ENCODE peak calls at places on chromosomes 2 and 18, in six cellular contexts. Q, G, D, V, O and B are unnamed samples.

GRCh38 chr2:225104321-225104720 is 62.1 kb upstream of the DOCK10 start:
- DNase-seq in D (no peak), Q (no peak), O (no peak), V (no peak), G (no peak), B (no peak)

GRCh38 chr18:2086439-2086838 is 484.9 kb downstream of the METTL4 start:
- DNase-seq in D (no peak), G (no peak), V (no peak), O (no peak), Q (no peak), B (no peak)

GRCh38 chr2:144711546-144712276 is 191.8 kb upstream of the ZEB2 start:
- DNase-seq in Q (no peak), V (no peak), D (no peak), G (no peak), O (no peak), B (no peak)

GRCh38 chr18:58493516-58494253 is 135.2 kb downstream of the ALPK2 start:
- DNase-seq in G (peak), D (peak), O (peak), Q (peak), V (peak), B (peak)

GRCh38 chr2:10097352-10098148 is 17.3 kb upstream of the CYS1 start:
- DNase-seq in D (no peak), V (no peak), O (no peak), G (peak), Q (peak), B (peak)

GRCh38 chr2:74333175-74333574 is 10.0 kb downstream of the SLC4A5 start:
- DNase-seq in O (no peak), V (no peak), G (no peak), D (no peak), Q (peak), B (peak)

GRCh38 chr18:36185157-36185556 is 2.1 kb upstream of the MOCOS start:
- DNase-seq in Q (no peak), D (no peak), O (no peak), G (no peak), V (no peak), B (no peak)

GRCh38 chr2:69012310-69013122 is 463 bp upstream of the ANTXR1 start:
- DNase-seq in Q (peak), O (no peak), G (peak), D (peak), V (no peak), B (peak)

GRCh38 chr2:7801212-7801611 is 880.6 kb upstream of the ID2 start:
- DNase-seq in Q (no peak), V (no peak), G (no peak), O (no peak), D (no peak), B (no peak)

GRCh38 chr18:36850527-36851201 is 21.7 kb downstream of the KIAA1328 start:
- DNase-seq in G (no peak), V (no peak), O (no peak), Q (peak), D (no peak), B (no peak)

GRCh38 chr2:8630676-8631464 is 51.0 kb upstream of the ID2 start:
- DNase-seq in O (no peak), V (no peak), D (no peak), Q (no peak), G (no peak), B (no peak)

GRCh38 chr2:121649402-121649651 is at the start of gene CLASP1:
- DNase-seq in O (peak), Q (peak), D (peak), G (peak), V (peak), B (peak)

GRCh38 chr2:104474725-104475124 is 379.2 kb upstream of the POU3F3 start:
- DNase-seq in Q (no peak), G (peak), O (no peak), D (no peak), V (no peak), B (no peak)

GRCh38 chr18:7822435-7823425 is 255.6 kb downstream of the PTPRM start:
- DNase-seq in V (no peak), G (no peak), O (no peak), D (no peak), Q (no peak), B (peak)

GRCh38 chr2:159996792-159997546 is 65.4 kb downstream of the PLA2R1 start:
- DNase-seq in G (no peak), O (no peak), Q (no peak), D (no peak), V (no peak), B (no peak)

GRCh38 chr2:206160807-206161179 is 1.1 kb downstream of the EEF1B2 start:
- DNase-seq in D (no peak), Q (no peak), O (no peak), V (no peak), G (no peak), B (no peak)

GRCh38 chr18:8121942-8122480 is 487.2 kb upstream of the RAB12 start:
- DNase-seq in G (no peak), D (no peak), V (no peak), Q (no peak), O (no peak), B (no peak)

GRCh38 chr2:96867756-96868554 is 1.9 kb downstream of the SEMA4C start:
- DNase-seq in G (no peak), D (peak), Q (no peak), V (no peak), O (no peak), B (no peak)